ENCODE peak calls at places on chromosomes 1 and 21, in six cellular contexts. P, G, F, N, H and E are unnamed samples.

GRCh38 chr21:33937931-33938339 is 22.3 kb upstream of the ATP5PO start:
- DNase-seq in P (no peak), G (no peak), F (no peak), N (peak), H (no peak), E (no peak)

GRCh38 chr1:216601427-216601751 is 121.8 kb downstream of the ESRRG start:
- DNase-seq in P (no peak), G (peak), F (no peak), N (no peak), H (no peak), E (no peak)

GRCh38 chr1:167198518-167199133 is 22.1 kb upstream of the POU2F1 start:
- DNase-seq in P (no peak), G (no peak), F (no peak), N (no peak), H (no peak), E (no peak)

GRCh38 chr1:53317651-53318539 is 10.0 kb downstream of the LRP8 start:
- DNase-seq in P (no peak), G (no peak), F (no peak), N (peak), H (no peak), E (no peak)

GRCh38 chr1:36711480-36711879 is 228.8 kb upstream of the CSF3R start:
- DNase-seq in P (no peak), G (no peak), F (no peak), N (no peak), H (no peak), E (no peak)

GRCh38 chr1:167428418-167428817 is 89.9 kb downstream of the CD247 start:
- DNase-seq in P (no peak), G (no peak), F (no peak), N (peak), H (no peak), E (peak)

GRCh38 chr1:39575191-39576015 is 1.2 kb downstream of the PABPC4 start:
- DNase-seq in P (peak), G (peak), F (no peak), N (peak), H (peak), E (peak)

GRCh38 chr1:5367306-5367705 is 624.9 kb downstream of the NPHP4 start:
- DNase-seq in P (no peak), G (no peak), F (no peak), N (no peak), H (peak), E (no peak)